ENCODE peak calls at places on chromosomes 5 and 9, in seven cellular contexts. W is GM12864, N is osteoblast, V is brain microvascular endothelial cell, Y is mammary epithelial cell, H is DND-41, Z is astrocyte. C is an unnamed sample.

GRCh38 chr9:7901676-7902075 is 102.1 kb upstream of the DMAC1 start:
- DNase-seq in N (no peak), H (no peak), Z (peak), V (peak), Y (no peak), W (no peak), C (no peak)

GRCh38 chr9:100555471-100555870 is 22.4 kb upstream of the CAVIN4 start:
- DNase-seq in W (no peak), N (no peak), H (no peak), Y (no peak), V (no peak), Z (no peak), C (no peak)

GRCh38 chr5:21143686-21144085 is 1155.7 kb upstream of the CDH18 start:
- DNase-seq in Y (no peak), N (no peak), V (no peak), H (no peak), Z (no peak), W (no peak), C (no peak)

GRCh38 chr5:66306105-66306843 is 162.2 kb downstream of the SREK1 start:
- DNase-seq in H (peak), Y (peak), Z (peak), N (peak), V (peak), W (no peak), C (no peak)

GRCh38 chr5:136081192-136081591 is 51.5 kb upstream of the SMAD5 start:
- DNase-seq in Y (no peak), H (no peak), W (no peak), N (no peak), V (no peak), Z (no peak), C (no peak)

GRCh38 chr5:57082441-57083067 is 91.3 kb upstream of the GPBP1 start:
- DNase-seq in Z (no peak), W (no peak), V (peak), N (no peak), H (no peak), Y (peak), C (peak)

GRCh38 chr9:21974542-21975409 is 19.4 kb downstream of the CDKN2A start:
- DNase-seq in V (peak), Z (peak), N (peak), W (no peak), Y (no peak), H (peak), C (no peak)

GRCh38 chr5:39517800-39518199 is 93.0 kb upstream of the DAB2 start:
- DNase-seq in Y (peak), N (peak), H (no peak), Z (peak), W (no peak), V (peak), C (peak)

GRCh38 chr5:151092750-151093149 is 11.9 kb upstream of the TNIP1 start:
- DNase-seq in H (no peak), W (no peak), N (peak), Z (peak), Y (peak), V (peak), C (no peak)

GRCh38 chr9:108316066-108316465 is 539.7 kb downstream of the ACTL7B start:
- DNase-seq in H (no peak), Y (no peak), N (no peak), Z (no peak), W (no peak), V (no peak), C (no peak)

GRCh38 chr5:61886214-61886613 is 419.8 kb upstream of the KIF2A start:
- DNase-seq in Z (no peak), Y (no peak), H (no peak), W (no peak), N (no peak), V (no peak), C (no peak)

GRCh38 chr9:22052376-22052945 is 43.4 kb upstream of the CDKN2B start:
- DNase-seq in N (peak), Y (peak), W (no peak), H (no peak), Z (peak), V (peak), C (peak)

GRCh38 chr9:135474915-135475314 is 4.7 kb upstream of the PPP1R26 start:
- DNase-seq in V (no peak), Y (no peak), N (peak), Z (no peak), W (no peak), H (no peak), C (no peak)

GRCh38 chr5:159051431-159052281 is 48.1 kb downstream of the EBF1 start:
- DNase-seq in Z (no peak), N (no peak), W (no peak), Y (no peak), V (peak), H (no peak), C (no peak)

GRCh38 chr9:136145580-136145979 is 26.9 kb upstream of the TMEM250 start:
- DNase-seq in Z (no peak), W (no peak), N (no peak), H (no peak), Y (no peak), V (no peak), C (no peak)

GRCh38 chr5:168481330-168481788 is 4.9 kb upstream of the RARS1 start:
- DNase-seq in W (peak), Y (no peak), N (no peak), H (peak), Z (no peak), V (no peak), C (no peak)

GRCh38 chr9:81396528-81396927 is 292.8 kb downstream of the TLE1 start:
- DNase-seq in V (no peak), Y (no peak), H (no peak), Z (no peak), N (no peak), W (no peak), C (no peak)

GRCh38 chr9:127970401-127971313 is 10.1 kb downstream of the EEIG1 start:
- DNase-seq in W (peak), Y (peak), N (peak), H (no peak), Z (no peak), V (no peak), C (no peak)

GRCh38 chr5:60489377-60489776 is 210.6 kb downstream of the DEPDC1B start:
- DNase-seq in N (no peak), H (no peak), V (no peak), Y (no peak), Z (no peak), W (no peak), C (no peak)

GRCh38 chr5:9513825-9514224 is 32.0 kb downstream of the SEMA5A start:
- DNase-seq in V (peak), N (no peak), Z (no peak), Y (no peak), W (no peak), H (no peak), C (no peak)

GRCh38 chr5:65800775-65801174 is 78.8 kb downstream of the NLN start:
- DNase-seq in W (no peak), Z (no peak), Y (no peak), H (no peak), V (no peak), N (no peak), C (no peak)

GRCh38 chr9:132424857-132425702 is 15.1 kb downstream of the CFAP77 start:
- DNase-seq in Y (no peak), V (no peak), H (no peak), N (no peak), W (no peak), Z (no peak), C (no peak)

GRCh38 chr9:129840024-129840423 is 4.8 kb downstream of the USP20 start:
- DNase-seq in Z (no peak), W (no peak), N (no peak), H (no peak), V (no peak), Y (no peak), C (no peak)

GRCh38 chr9:86946712-86947145 is 577 bp downstream of the GAS1 start:
- DNase-seq in Z (peak), H (peak), V (peak), W (no peak), Y (no peak), N (no peak), C (no peak)

GRCh38 chr9:137055385-137056364 is 1.8 kb upstream of the ENTPD2 start:
- DNase-seq in H (no peak), V (no peak), Y (no peak), Z (peak), N (peak), W (no peak), C (no peak)

GRCh38 chr9:124452326-124452725 is 2.1 kb downstream of the ADGRD2 start:
- DNase-seq in Z (no peak), N (peak), V (no peak), Y (no peak), W (no peak), H (no peak), C (no peak)

GRCh38 chr5:91217859-91218258 is 165.3 kb downstream of the ARRDC3 start:
- DNase-seq in V (no peak), H (no peak), Y (no peak), Z (no peak), N (no peak), W (no peak), C (no peak)

GRCh38 chr5:172671091-172671490 is 30.0 kb downstream of the NEURL1B start:
- DNase-seq in H (no peak), Y (no peak), W (no peak), N (peak), Z (no peak), V (no peak), C (no peak)

GRCh38 chr5:80757290-80757689 is 102.5 kb upstream of the DHFR start:
- DNase-seq in H (no peak), V (no peak), Z (no peak), Y (no peak), N (no peak), W (no peak), C (no peak)

GRCh38 chr5:103021310-103021709 is 98.6 kb downstream of the GIN1 start:
- DNase-seq in V (peak), Y (peak), H (no peak), W (no peak), N (no peak), Z (peak), C (peak)

GRCh38 chr5:7877851-7878250 is 8.9 kb downstream of the MTRR start:
- DNase-seq in Y (no peak), Z (peak), W (no peak), V (peak), H (no peak), N (no peak), C (peak)

GRCh38 chr5:107669543-107670027 is 1.2 kb downstream of the EFNA5 start:
- DNase-seq in W (no peak), Y (peak), H (no peak), N (peak), V (peak), Z (peak), C (no peak)

GRCh38 chr9:6552738-6553121 is 92.8 kb downstream of the GLDC start:
- DNase-seq in Y (peak), N (peak), H (no peak), Z (peak), W (no peak), V (peak), C (no peak)

GRCh38 chr5:96065577-96066385 is 104.1 kb upstream of the ELL2 start:
- DNase-seq in V (no peak), W (no peak), H (no peak), Z (no peak), Y (no peak), N (no peak), C (no peak)

GRCh38 chr5:5315068-5315835 is 107.2 kb upstream of the ICE1 start:
- DNase-seq in H (no peak), N (no peak), Y (no peak), W (no peak), V (peak), Z (peak), C (no peak)

GRCh38 chr5:73415617-73416016 is 33.0 kb downstream of the FOXD1 start:
- DNase-seq in H (no peak), V (no peak), W (no peak), N (no peak), Y (peak), Z (no peak), C (no peak)

GRCh38 chr5:73419414-73420390 is 28.9 kb downstream of the FOXD1 start:
- DNase-seq in Z (peak), W (no peak), V (peak), Y (no peak), H (no peak), N (peak), C (no peak)

GRCh38 chr5:73415171-73415570 is 33.4 kb downstream of the FOXD1 start:
- DNase-seq in H (no peak), N (no peak), Z (no peak), V (no peak), W (no peak), Y (no peak), C (no peak)

GRCh38 chr5:73417307-73418035 is 31.1 kb downstream of the FOXD1 start:
- DNase-seq in N (no peak), H (no peak), Z (peak), V (peak), Y (no peak), W (no peak), C (no peak)

DNA sequence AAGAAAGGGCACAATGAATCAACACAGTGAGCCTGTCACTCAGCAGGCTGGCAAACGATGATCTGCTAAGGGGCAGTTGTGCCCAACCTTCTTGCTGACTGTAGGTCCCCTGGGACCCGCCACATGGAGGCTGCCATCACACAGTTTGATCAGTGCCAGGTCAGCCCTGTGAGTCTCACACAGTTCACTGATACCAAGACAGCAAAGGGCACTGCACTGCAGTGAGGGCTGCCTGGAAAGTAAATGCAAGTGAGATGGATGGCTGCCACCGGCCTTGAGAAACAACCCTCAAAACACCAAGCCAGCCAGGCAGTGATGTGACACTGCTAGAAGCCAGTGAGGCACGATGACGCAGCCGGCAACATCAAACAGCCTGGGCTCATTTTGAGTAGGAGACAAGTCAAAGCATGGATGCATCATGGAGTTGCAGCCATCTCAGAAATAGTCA is 30.3 kb downstream of the FOXD1 start:
- DNase-seq in Y (no peak), W (no peak), Z (no peak), H (no peak), N (no peak), V (no peak), C (no peak)
- TF ChIP-seq CTCF in Y (no peak), W (no peak), Z (no peak), H (no peak), N (no peak), V (no peak), C (no peak)

GRCh38 chr9:110429453-110429852 is 91.8 kb upstream of the TXNDC8 start:
- DNase-seq in Z (no peak), V (no peak), H (no peak), W (no peak), Y (no peak), N (no peak), C (no peak)

GRCh38 chr9:110427497-110428104 is 89.9 kb upstream of the TXNDC8 start:
- DNase-seq in Y (peak), Z (peak), H (peak), W (peak), V (peak), N (no peak), C (no peak)

DNA sequence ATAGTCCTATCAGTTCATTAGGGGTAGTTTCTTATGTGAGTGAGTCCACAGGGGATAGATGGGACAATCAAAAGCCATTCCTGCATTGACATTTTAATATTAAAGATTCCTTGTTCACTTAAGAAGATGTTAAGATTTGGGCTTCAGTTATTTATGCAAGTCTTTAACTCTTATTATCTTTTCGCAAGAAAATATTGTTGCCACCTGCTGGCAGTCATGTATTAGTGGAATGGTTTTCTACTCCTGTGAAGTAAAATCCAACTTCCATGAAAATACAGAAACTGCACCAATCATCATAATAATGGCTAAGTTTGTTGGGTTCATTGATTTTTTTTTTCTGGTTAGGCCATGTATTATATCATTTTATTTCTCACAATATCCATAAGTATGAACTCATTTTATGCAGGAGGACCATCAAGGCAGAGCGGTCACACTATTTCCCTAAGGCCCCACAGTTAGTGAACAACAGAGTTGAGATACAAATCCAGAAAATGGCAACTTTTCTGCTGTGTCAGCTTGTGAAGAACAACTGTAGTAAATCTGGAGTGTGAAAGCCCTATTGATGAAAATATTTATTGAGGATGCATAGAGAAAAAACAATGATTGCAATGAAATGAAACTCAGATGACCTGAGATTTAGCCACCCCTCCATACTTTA is 88.5 kb upstream of the TXNDC8 start:
- DNase-seq in N (no peak), Y (peak), V (no peak), Z (peak), W (no peak), H (no peak), C (no peak)
- TF ChIP-seq CTCF in N (peak), Y (peak), V (peak), Z (peak), W (peak), H (peak), C (peak)

GRCh38 chr9:126304207-126304945 is 22.3 kb upstream of the MVB12B start:
- DNase-seq in Y (no peak), Z (no peak), N (no peak), V (no peak), H (no peak), W (no peak), C (no peak)
- TF ChIP-seq CTCF in Y (no peak), Z (no peak), N (no peak), V (no peak), H (no peak), W (no peak), C (no peak)

DNA sequence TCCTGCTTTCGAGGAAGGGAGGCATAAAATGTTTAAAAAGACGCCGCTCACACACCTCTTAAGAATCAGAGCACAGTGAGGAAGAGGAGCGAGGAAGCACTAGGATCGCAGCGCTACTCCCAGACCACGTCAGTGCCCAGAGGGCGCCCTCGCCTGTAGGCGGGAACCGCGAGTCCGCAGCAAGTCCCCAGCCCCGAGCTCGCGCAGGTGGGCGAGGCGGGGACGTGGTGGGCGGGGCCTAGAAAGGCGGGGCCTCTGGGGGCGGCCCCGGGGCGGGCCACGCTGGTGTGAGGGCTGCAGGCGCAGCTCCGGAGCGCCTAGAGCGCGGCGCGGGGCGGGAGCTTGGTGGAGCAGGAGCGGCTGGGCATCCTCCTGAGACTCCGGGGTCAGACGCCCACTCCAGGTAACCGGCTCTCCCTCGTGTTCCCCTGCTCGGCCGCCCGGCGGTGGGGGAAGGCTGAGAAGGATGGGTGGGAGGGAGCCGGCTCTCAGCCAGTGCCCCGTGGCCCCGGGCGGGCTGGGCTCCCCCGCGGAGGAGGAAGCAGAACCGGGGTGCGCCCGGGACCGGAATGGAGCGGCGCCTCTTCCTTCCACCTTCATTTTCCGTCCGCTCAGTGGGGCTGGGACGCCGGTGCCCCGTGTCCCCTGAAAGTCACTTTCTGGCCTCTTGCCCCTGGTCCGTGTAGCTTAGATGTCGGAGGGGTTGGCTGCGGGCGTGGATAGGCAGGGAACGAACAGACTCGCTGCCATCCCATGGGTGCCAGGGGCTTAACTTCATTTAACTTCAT is at the start of gene GCNT1:
- DNase-seq in Y (peak), H (peak), Z (peak), V (peak), W (peak), N (peak), C (no peak)
- TF ChIP-seq CTCF in Y (peak), H (peak), Z (no peak), V (peak), W (peak), N (peak), C (peak)

DNA sequence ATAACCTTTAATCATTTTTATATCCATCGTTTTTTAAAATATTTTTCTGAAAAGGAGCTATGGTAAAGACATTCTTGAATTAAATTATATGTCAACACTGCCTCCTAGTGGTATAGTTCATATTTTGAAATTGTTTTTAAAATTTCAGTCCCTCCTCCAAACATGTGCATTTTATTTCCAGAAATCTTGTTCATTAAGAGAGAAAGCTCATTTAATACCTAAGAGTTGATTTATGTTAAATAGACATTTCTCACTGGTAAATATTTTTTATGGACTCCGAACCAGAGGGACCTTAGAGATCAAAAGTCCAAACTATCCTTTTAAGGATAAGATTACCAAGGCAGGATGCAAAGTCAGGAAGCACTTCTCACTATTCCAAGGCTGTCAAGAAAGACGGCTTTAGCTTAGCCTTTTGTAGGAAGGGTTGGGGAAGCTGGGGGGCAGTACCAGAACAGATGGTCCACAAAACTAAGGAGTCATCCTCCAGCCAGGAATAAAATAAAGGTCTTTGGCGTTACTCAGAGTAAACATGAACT is 21.6 kb downstream of the BHMT start:
- DNase-seq in H (no peak), Y (peak), V (no peak), N (peak), W (no peak), Z (peak), C (peak)
- TF ChIP-seq CTCF in H (peak), Y (peak), V (no peak), N (peak), W (no peak), Z (peak), C (no peak)

GRCh38 chr9:5305741-5306140 is 1.2 kb upstream of the RLN2 start:
- DNase-seq in V (no peak), H (no peak), N (no peak), Y (no peak), Z (peak), W (no peak), C (no peak)
- TF ChIP-seq CTCF in V (no peak), H (no peak), N (no peak), Y (no peak), Z (no peak), W (no peak), C (no peak)

C was measured in kidney epithelial cell.